ENCODE peak calls at places on chromosomes 12 and 14, in five cellular contexts. One of them, this sample, is unnamed.

GRCh38 chr12:23771230-23771949 is 178.1 kb downstream of the SOX5 start:
- DNase-seq in fibroblast of villous mesenchyme: no peak
- DNase-seq in spleen: no peak
- DNase-seq in IMR-90: no peak
- DNase-seq in astrocyte of the spinal cord: peak
- DNase-seq in this sample: no peak

GRCh38 chr12:11705010-11705409 is 55.5 kb downstream of the ETV6 start:
- DNase-seq in IMR-90: peak
- DNase-seq in astrocyte of the spinal cord: peak
- DNase-seq in fibroblast of villous mesenchyme: peak
- DNase-seq in spleen: no peak
- DNase-seq in this sample: peak

GRCh38 chr12:89678225-89678624 is 30.4 kb downstream of the ATP2B1 start:
- DNase-seq in astrocyte of the spinal cord: no peak
- DNase-seq in IMR-90: no peak
- DNase-seq in fibroblast of villous mesenchyme: no peak
- DNase-seq in spleen: no peak
- DNase-seq in this sample: no peak

GRCh38 chr14:100836053-100836805 is 10.3 kb downstream of the MEG3 start:
- DNase-seq in fibroblast of villous mesenchyme: no peak
- DNase-seq in spleen: peak
- DNase-seq in astrocyte of the spinal cord: no peak
- DNase-seq in IMR-90: no peak
- DNase-seq in this sample: no peak

GRCh38 chr12:40446385-40446784 is 221.6 kb downstream of the LRRK2 start:
- DNase-seq in IMR-90: peak
- DNase-seq in fibroblast of villous mesenchyme: peak
- DNase-seq in spleen: no peak
- DNase-seq in astrocyte of the spinal cord: peak
- DNase-seq in this sample: peak

GRCh38 chr12:19411234-19412221 is 27.8 kb upstream of the AEBP2 start:
- DNase-seq in astrocyte of the spinal cord: no peak
- DNase-seq in fibroblast of villous mesenchyme: no peak
- DNase-seq in IMR-90: no peak
- DNase-seq in spleen: peak
- DNase-seq in this sample: no peak

GRCh38 chr14:52885230-52885629 is 65.6 kb downstream of the FERMT2 start:
- DNase-seq in IMR-90: peak
- DNase-seq in astrocyte of the spinal cord: peak
- DNase-seq in spleen: no peak
- DNase-seq in fibroblast of villous mesenchyme: peak
- DNase-seq in this sample: peak

GRCh38 chr14:79204591-79204990 is 1006.7 kb downstream of the DIO2 start:
- DNase-seq in astrocyte of the spinal cord: no peak
- DNase-seq in spleen: no peak
- DNase-seq in fibroblast of villous mesenchyme: no peak
- DNase-seq in IMR-90: no peak
- DNase-seq in this sample: no peak

GRCh38 chr12:73798523-73798922 is 739.1 kb upstream of the ATXN7L3B start:
- DNase-seq in IMR-90: no peak
- DNase-seq in spleen: no peak
- DNase-seq in astrocyte of the spinal cord: peak
- DNase-seq in fibroblast of villous mesenchyme: peak
- DNase-seq in this sample: peak

GRCh38 chr12:5379737-5380496 is 52.0 kb upstream of the NTF3 start:
- DNase-seq in spleen: no peak
- DNase-seq in fibroblast of villous mesenchyme: no peak
- DNase-seq in astrocyte of the spinal cord: peak
- DNase-seq in IMR-90: no peak
- DNase-seq in this sample: no peak

GRCh38 chr12:47017901-47018479 is 61.4 kb upstream of the PCED1B start:
- DNase-seq in astrocyte of the spinal cord: no peak
- DNase-seq in fibroblast of villous mesenchyme: peak
- DNase-seq in IMR-90: peak
- DNase-seq in spleen: no peak
- DNase-seq in this sample: peak

GRCh38 chr12:50326636-50327284 is 43.4 kb upstream of the LIMA1 start:
- DNase-seq in fibroblast of villous mesenchyme: peak
- DNase-seq in spleen: no peak
- DNase-seq in IMR-90: peak
- DNase-seq in astrocyte of the spinal cord: peak
- DNase-seq in this sample: peak

GRCh38 chr14:56463491-56463890 is 116.1 kb upstream of the TMEM260 start:
- DNase-seq in fibroblast of villous mesenchyme: no peak
- DNase-seq in spleen: no peak
- DNase-seq in astrocyte of the spinal cord: no peak
- DNase-seq in IMR-90: no peak
- DNase-seq in this sample: no peak

GRCh38 chr14:102928412-102929348 is 6.2 kb downstream of the AMN start:
- DNase-seq in astrocyte of the spinal cord: no peak
- DNase-seq in fibroblast of villous mesenchyme: peak
- DNase-seq in spleen: peak
- DNase-seq in IMR-90: peak
- DNase-seq in this sample: peak

GRCh38 chr14:55514819-55515470 is 65.1 kb upstream of the KTN1 start:
- DNase-seq in fibroblast of villous mesenchyme: peak
- DNase-seq in astrocyte of the spinal cord: peak
- DNase-seq in IMR-90: peak
- DNase-seq in spleen: no peak
- DNase-seq in this sample: peak

GRCh38 chr12:84911331-84912190 is 1.0 kb downstream of the SLC6A15 start:
- DNase-seq in astrocyte of the spinal cord: peak
- DNase-seq in fibroblast of villous mesenchyme: peak
- DNase-seq in spleen: no peak
- DNase-seq in IMR-90: peak
- DNase-seq in this sample: peak

GRCh38 chr12:76284816-76285750 is 63.1 kb downstream of the BBS10 start:
- DNase-seq in IMR-90: peak
- DNase-seq in astrocyte of the spinal cord: peak
- DNase-seq in spleen: no peak
- DNase-seq in fibroblast of villous mesenchyme: peak
- DNase-seq in this sample: peak

GRCh38 chr14:33916663-33917565 is 34.0 kb downstream of the EGLN3 start:
- DNase-seq in astrocyte of the spinal cord: peak
- DNase-seq in spleen: no peak
- DNase-seq in fibroblast of villous mesenchyme: no peak
- DNase-seq in IMR-90: no peak
- DNase-seq in this sample: peak

GRCh38 chr12:41333988-41334387 is 145.9 kb downstream of the PDZRN4 start:
- DNase-seq in IMR-90: no peak
- DNase-seq in spleen: no peak
- DNase-seq in fibroblast of villous mesenchyme: no peak
- DNase-seq in astrocyte of the spinal cord: no peak
- DNase-seq in this sample: no peak

GRCh38 chr12:108609535-108610335 is 11.9 kb upstream of the TMEM119 start:
- DNase-seq in astrocyte of the spinal cord: peak
- DNase-seq in fibroblast of villous mesenchyme: peak
- DNase-seq in IMR-90: peak
- DNase-seq in spleen: no peak
- DNase-seq in this sample: peak

GRCh38 chr14:103133213-103134140 is 10.2 kb downstream of the TNFAIP2 start:
- DNase-seq in astrocyte of the spinal cord: no peak
- DNase-seq in fibroblast of villous mesenchyme: no peak
- DNase-seq in spleen: no peak
- DNase-seq in IMR-90: no peak
- DNase-seq in this sample: no peak

GRCh38 chr12:32031109-32031508 is 71.9 kb downstream of the RESF1 start:
- DNase-seq in fibroblast of villous mesenchyme: no peak
- DNase-seq in astrocyte of the spinal cord: no peak
- DNase-seq in IMR-90: no peak
- DNase-seq in spleen: no peak
- DNase-seq in this sample: peak

GRCh38 chr12:48816148-48816854 is 2.0 kb upstream of the CACNB3 start:
- DNase-seq in IMR-90: no peak
- DNase-seq in spleen: no peak
- DNase-seq in fibroblast of villous mesenchyme: no peak
- DNase-seq in astrocyte of the spinal cord: no peak
- DNase-seq in this sample: peak

GRCh38 chr14:105449276-105450122 is 25.1 kb upstream of the CRIP2 start:
- DNase-seq in spleen: no peak
- DNase-seq in fibroblast of villous mesenchyme: no peak
- DNase-seq in astrocyte of the spinal cord: no peak
- DNase-seq in IMR-90: no peak
- DNase-seq in this sample: no peak

DNA sequence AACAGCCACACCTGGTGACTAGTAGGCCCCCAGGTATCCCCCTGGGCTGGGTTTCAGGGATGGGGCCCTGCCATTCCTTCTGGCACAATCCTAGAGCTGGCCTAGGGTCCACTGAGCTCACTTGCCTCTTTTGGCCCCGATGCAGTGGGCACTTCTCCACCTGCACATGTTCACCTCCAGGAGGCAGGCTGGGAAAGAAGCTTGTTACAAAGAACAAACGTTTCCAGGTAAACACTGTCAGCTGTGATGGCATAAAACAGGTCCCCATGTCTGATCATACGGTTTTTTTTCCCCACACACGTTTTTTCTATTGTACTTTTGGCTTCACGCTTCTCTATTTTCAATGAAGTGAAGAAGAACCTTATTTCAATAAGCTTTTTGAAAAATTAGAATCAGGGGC is 15.8 kb upstream of the HVCN1 start:
- DNase-seq in astrocyte of the spinal cord: no peak
- DNase-seq in IMR-90: no peak
- DNase-seq in spleen: no peak
- DNase-seq in fibroblast of villous mesenchyme: no peak
- DNase-seq in this sample: no peak
- TF ChIP-seq CTCF in astrocyte of the spinal cord: peak
- TF ChIP-seq CTCF in IMR-90: no peak
- TF ChIP-seq CTCF in spleen: no peak
- TF ChIP-seq CTCF in fibroblast of villous mesenchyme: no peak
- TF ChIP-seq CTCF in this sample: peak

GRCh38 chr12:68474467-68475204 is 136.1 kb upstream of the RAP1B start:
- DNase-seq in fibroblast of villous mesenchyme: no peak
- DNase-seq in spleen: no peak
- DNase-seq in astrocyte of the spinal cord: no peak
- DNase-seq in IMR-90: no peak
- DNase-seq in this sample: no peak
- H3K4me3 ChIP-seq in fibroblast of villous mesenchyme: no peak
- H3K4me3 ChIP-seq in spleen: no peak
- H3K4me3 ChIP-seq in astrocyte of the spinal cord: no peak
- H3K4me3 ChIP-seq in IMR-90: no peak
- H3K4me3 ChIP-seq in this sample: no peak

GRCh38 chr14:90814806-90815566 is 1.2 kb downstream of the TTC7B start:
- DNase-seq in spleen: no peak
- DNase-seq in IMR-90: no peak
- DNase-seq in astrocyte of the spinal cord: no peak
- DNase-seq in fibroblast of villous mesenchyme: no peak
- DNase-seq in this sample: no peak

GRCh38 chr14:90818715-90819114 is 2.5 kb upstream of the TTC7B start:
- DNase-seq in IMR-90: no peak
- DNase-seq in fibroblast of villous mesenchyme: no peak
- DNase-seq in astrocyte of the spinal cord: no peak
- DNase-seq in spleen: no peak
- DNase-seq in this sample: no peak

GRCh38 chr14:90816686-90817436 is 631 bp upstream of the TTC7B start:
- DNase-seq in astrocyte of the spinal cord: no peak
- DNase-seq in IMR-90: no peak
- DNase-seq in fibroblast of villous mesenchyme: no peak
- DNase-seq in spleen: no peak
- DNase-seq in this sample: no peak

GRCh38 chr14:90815567-90815816 is 738 bp downstream of the TTC7B start:
- DNase-seq in IMR-90: no peak
- DNase-seq in fibroblast of villous mesenchyme: no peak
- DNase-seq in spleen: no peak
- DNase-seq in astrocyte of the spinal cord: no peak
- DNase-seq in this sample: no peak

GRCh38 chr14:90815817-90816662 is at the start of gene TTC7B:
- DNase-seq in spleen: peak
- DNase-seq in fibroblast of villous mesenchyme: no peak
- DNase-seq in IMR-90: peak
- DNase-seq in astrocyte of the spinal cord: no peak
- DNase-seq in this sample: peak
- TF ChIP-seq CTCF in spleen: no peak
- TF ChIP-seq CTCF in fibroblast of villous mesenchyme: no peak
- TF ChIP-seq CTCF in IMR-90: peak
- TF ChIP-seq CTCF in astrocyte of the spinal cord: peak
- TF ChIP-seq CTCF in this sample: peak

DNA sequence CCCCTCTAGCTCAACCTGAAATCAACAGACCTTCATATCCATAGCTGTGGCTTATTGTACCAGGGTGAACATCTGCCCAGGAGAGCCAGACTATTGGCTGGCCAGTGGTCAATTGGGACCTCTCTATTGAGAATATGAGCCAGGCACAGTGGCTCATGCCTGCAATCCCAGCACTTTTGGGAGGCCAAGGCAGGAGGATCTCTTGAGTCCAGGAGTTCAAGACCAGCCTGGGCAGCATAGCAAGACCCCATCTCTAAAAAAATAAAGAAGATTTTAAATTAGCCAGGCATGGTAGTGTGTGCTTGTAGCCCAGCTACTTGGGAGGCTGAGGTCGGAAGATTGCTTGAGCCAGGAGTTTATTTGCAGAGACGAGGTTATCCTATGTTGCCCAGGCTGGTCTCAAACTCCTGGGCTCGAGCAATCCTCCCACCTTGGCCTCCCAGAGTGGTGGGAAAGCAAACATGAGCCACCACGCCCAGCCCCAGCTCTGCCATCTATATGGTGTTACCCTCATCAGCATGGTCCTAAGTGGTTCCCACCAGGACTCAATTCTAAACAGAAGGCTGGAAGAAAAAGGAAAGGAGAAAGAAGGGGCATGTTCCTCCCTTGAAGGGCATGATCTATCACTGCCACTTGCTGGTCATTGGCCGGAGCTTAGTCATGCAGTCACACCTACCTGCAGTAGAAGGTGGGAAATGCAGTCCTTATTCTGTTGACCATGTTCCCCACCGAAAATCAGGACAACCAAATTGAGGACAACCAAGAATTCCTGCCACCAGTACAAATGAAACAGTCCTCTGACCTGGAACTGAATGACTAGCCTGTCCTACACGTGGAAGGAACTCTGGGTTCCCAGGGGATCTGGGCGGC is 33.7 kb upstream of the IFT81 start:
- DNase-seq in astrocyte of the spinal cord: no peak
- DNase-seq in spleen: no peak
- DNase-seq in fibroblast of villous mesenchyme: no peak
- DNase-seq in IMR-90: no peak
- DNase-seq in this sample: no peak
- H3K4me3 ChIP-seq in astrocyte of the spinal cord: no peak
- H3K4me3 ChIP-seq in spleen: no peak
- H3K4me3 ChIP-seq in fibroblast of villous mesenchyme: no peak
- H3K4me3 ChIP-seq in IMR-90: no peak
- H3K4me3 ChIP-seq in this sample: no peak

This sample was measured in choroid plexus epithelial cell.